ENCODE peak calls at places on chromosome 5, in eight cellular contexts. J is DMS153; A is H7; D is COLO829; T is sciatic nerve; I is CD8-positive, alpha-beta T cell; C is activated naive CD4-positive, alpha-beta T cell treated with Interleukin-2 at 50 U/mL for 16 hours; L is MCF 10A. F is an unnamed sample.

GRCh38 chr5:149140197-149141002 is 893 bp upstream of the ABLIM3 start:
- DNase-seq in J (no peak), A (no peak), D (no peak), T (no peak), I (no peak), C (no peak), L (no peak), F (no peak)

GRCh38 chr5:68419637-68420452 is 204.3 kb downstream of the PIK3R1 start:
- DNase-seq in J (no peak), A (no peak), D (no peak), T (no peak), I (no peak), C (no peak), L (peak; percentile 24), F (no peak)

GRCh38 chr5:170114271-170114670 is 8.6 kb downstream of the FOXI1 start:
- DNase-seq in J (no peak), A (no peak), D (no peak), T (no peak), I (no peak), C (no peak), L (no peak), F (no peak)

GRCh38 chr5:54861212-54861894 is 124.0 kb downstream of the ESM1 start:
- DNase-seq in J (no peak), A (no peak), D (no peak), T (no peak), I (no peak), C (no peak), L (no peak), F (no peak)

GRCh38 chr5:151587796-151588606 is 3.1 kb downstream of the FAT2 start:
- DNase-seq in J (no peak), A (no peak), D (no peak), T (no peak), I (no peak), C (no peak), L (no peak), F (no peak)

GRCh38 chr5:25028994-25029393 is 384.2 kb upstream of the CDH10 start:
- DNase-seq in J (no peak), A (no peak), D (no peak), T (no peak), I (no peak), C (no peak), L (peak; percentile 51), F (no peak)

GRCh38 chr5:173477320-173478055 is 139.0 kb downstream of the BOD1 start:
- DNase-seq in J (no peak), A (no peak), D (no peak), T (no peak), I (no peak), C (no peak), L (no peak), F (no peak)

GRCh38 chr5:24773241-24773640 is 128.5 kb upstream of the CDH10 start:
- DNase-seq in J (no peak), A (no peak), D (no peak), T (no peak), I (no peak), C (no peak), L (no peak), F (no peak)

GRCh38 chr5:157710887-157711286 is 20.3 kb upstream of the THG1L start:
- DNase-seq in J (no peak), A (no peak), D (peak; percentile 11), T (no peak), I (no peak), C (no peak), L (peak; percentile 16), F (no peak)

GRCh38 chr5:93691997-93692396 is 49.4 kb downstream of the POU5F2 start:
- DNase-seq in J (no peak), A (no peak), D (no peak), T (no peak), I (no peak), C (no peak), L (no peak), F (no peak)

GRCh38 chr5:157335534-157336422 is 69.9 kb downstream of the CYFIP2 start:
- DNase-seq in J (no peak), A (no peak), D (no peak), T (no peak), I (no peak), C (no peak), L (no peak), F (no peak)

GRCh38 chr5:34571380-34572041 is 84.6 kb upstream of the RAI14 start:
- DNase-seq in J (no peak), A (no peak), D (no peak), T (no peak), I (no peak), C (no peak), L (no peak), F (no peak)

GRCh38 chr5:156707750-156708149 is 142.3 kb upstream of the PPP1R2B start:
- DNase-seq in J (no peak), A (no peak), D (no peak), T (no peak), I (no peak), C (no peak), L (no peak), F (no peak)

GRCh38 chr5:167285591-167285990 is 1005.9 kb upstream of the WWC1 start:
- DNase-seq in J (no peak), A (no peak), D (no peak), T (no peak), I (no peak), C (no peak), L (no peak), F (no peak)

GRCh38 chr5:138461343-138462125 is 3.7 kb upstream of the EGR1 start:
- DNase-seq in J (no peak), A (peak; percentile 69), D (peak; percentile 54), T (no peak), I (no peak), C (no peak), L (peak; percentile 94), F (no peak)

GRCh38 chr5:151896041-151896691 is 28.5 kb downstream of the GLRA1 start:
- DNase-seq in J (no peak), A (peak; percentile 13), D (peak; percentile 12), T (no peak), I (no peak), C (no peak), L (peak; percentile 65), F (peak; percentile 52)

GRCh38 chr5:17154211-17154996 is 63.0 kb upstream of the BASP1 start:
- DNase-seq in J (no peak), A (no peak), D (no peak), T (no peak), I (no peak), C (no peak), L (peak; percentile 56), F (no peak)

GRCh38 chr5:178234753-178235599 is 2.4 kb upstream of the PHYKPL start:
- DNase-seq in J (no peak), A (peak; percentile 95), D (peak; percentile 56), T (peak; percentile 85), I (peak; percentile 88), C (peak; percentile 76), L (peak; percentile 83), F (peak; percentile 85)

GRCh38 chr5:171405615-171406014 is 13.8 kb upstream of the FGF18 start:
- DNase-seq in J (no peak), A (peak; percentile 24), D (no peak), T (no peak), I (no peak), C (no peak), L (no peak), F (no peak)

GRCh38 chr5:169408735-169409134 is 107.8 kb upstream of the SLIT3 start:
- DNase-seq in J (no peak), A (no peak), D (no peak), T (no peak), I (no peak), C (no peak), L (no peak), F (no peak)

GRCh38 chr5:95781101-95781583 is 41.4 kb downstream of the GLRX start:
- DNase-seq in J (peak; percentile 9), A (peak; percentile 70), D (peak; percentile 16), T (peak; percentile 86), I (peak; percentile 83), C (peak; percentile 74), L (peak; percentile 85), F (peak; percentile 82)

F was measured in H9.